ENCODE peak calls at places on chromosomes 1 and 21, in eight cellular contexts. One of them, this sample, is unnamed.

GRCh38 chr21:35909456-35910178 is 150.7 kb downstream of the SETD4 start:
- DNase-seq in HT-29: no peak
- DNase-seq in AG08396: peak
- DNase-seq in activated CD4-positive, CD25-positive, alpha-beta regulatory T cell treated with anti-CD3 and anti-CD28 coated beads, Interleukin-2, amount 50 U/mL, for 72 hours: no peak
- DNase-seq in effector memory CD8-positive, alpha-beta T cell: no peak
- DNase-seq in left ventricle myocardium superior: no peak
- DNase-seq in kidney epithelial cell: no peak
- DNase-seq in endothelial cell: no peak
- DNase-seq in this sample: no peak

GRCh38 chr1:114263343-114263742 is 109.7 kb upstream of the SYT6 start:
- DNase-seq in activated CD4-positive, CD25-positive, alpha-beta regulatory T cell treated with anti-CD3 and anti-CD28 coated beads, Interleukin-2, amount 50 U/mL, for 72 hours: no peak
- DNase-seq in endothelial cell: no peak
- DNase-seq in HT-29: no peak
- DNase-seq in left ventricle myocardium superior: no peak
- DNase-seq in kidney epithelial cell: no peak
- DNase-seq in AG08396: no peak
- DNase-seq in effector memory CD8-positive, alpha-beta T cell: no peak
- DNase-seq in this sample: no peak

GRCh38 chr1:3518256-3518655 is 63.8 kb downstream of the ARHGEF16 start:
- DNase-seq in endothelial cell: no peak
- DNase-seq in AG08396: no peak
- DNase-seq in HT-29: no peak
- DNase-seq in activated CD4-positive, CD25-positive, alpha-beta regulatory T cell treated with anti-CD3 and anti-CD28 coated beads, Interleukin-2, amount 50 U/mL, for 72 hours: peak
- DNase-seq in kidney epithelial cell: no peak
- DNase-seq in effector memory CD8-positive, alpha-beta T cell: peak
- DNase-seq in left ventricle myocardium superior: no peak
- DNase-seq in this sample: no peak

GRCh38 chr1:225468270-225469020 is 40.6 kb upstream of the LBR start:
- DNase-seq in endothelial cell: no peak
- DNase-seq in kidney epithelial cell: no peak
- DNase-seq in left ventricle myocardium superior: no peak
- DNase-seq in activated CD4-positive, CD25-positive, alpha-beta regulatory T cell treated with anti-CD3 and anti-CD28 coated beads, Interleukin-2, amount 50 U/mL, for 72 hours: peak
- DNase-seq in effector memory CD8-positive, alpha-beta T cell: peak
- DNase-seq in HT-29: no peak
- DNase-seq in AG08396: no peak
- DNase-seq in this sample: no peak

GRCh38 chr1:94304553-94304952 is 67.2 kb upstream of the ARHGAP29 start:
- DNase-seq in effector memory CD8-positive, alpha-beta T cell: no peak
- DNase-seq in endothelial cell: no peak
- DNase-seq in AG08396: no peak
- DNase-seq in left ventricle myocardium superior: no peak
- DNase-seq in kidney epithelial cell: no peak
- DNase-seq in activated CD4-positive, CD25-positive, alpha-beta regulatory T cell treated with anti-CD3 and anti-CD28 coated beads, Interleukin-2, amount 50 U/mL, for 72 hours: no peak
- DNase-seq in HT-29: no peak
- DNase-seq in this sample: no peak

GRCh38 chr1:10514490-10515235 is 39.9 kb downstream of the PEX14 start:
- DNase-seq in activated CD4-positive, CD25-positive, alpha-beta regulatory T cell treated with anti-CD3 and anti-CD28 coated beads, Interleukin-2, amount 50 U/mL, for 72 hours: no peak
- DNase-seq in endothelial cell: no peak
- DNase-seq in AG08396: no peak
- DNase-seq in effector memory CD8-positive, alpha-beta T cell: no peak
- DNase-seq in left ventricle myocardium superior: no peak
- DNase-seq in kidney epithelial cell: no peak
- DNase-seq in HT-29: peak
- DNase-seq in this sample: no peak

GRCh38 chr1:100340494-100340893 is 11.8 kb upstream of the CDC14A start:
- DNase-seq in HT-29: no peak
- DNase-seq in activated CD4-positive, CD25-positive, alpha-beta regulatory T cell treated with anti-CD3 and anti-CD28 coated beads, Interleukin-2, amount 50 U/mL, for 72 hours: no peak
- DNase-seq in AG08396: no peak
- DNase-seq in left ventricle myocardium superior: no peak
- DNase-seq in effector memory CD8-positive, alpha-beta T cell: no peak
- DNase-seq in kidney epithelial cell: no peak
- DNase-seq in endothelial cell: no peak
- DNase-seq in this sample: no peak

GRCh38 chr1:166944186-166944967 is 31.0 kb downstream of the ILDR2 start:
- DNase-seq in endothelial cell: no peak
- DNase-seq in left ventricle myocardium superior: no peak
- DNase-seq in HT-29: no peak
- DNase-seq in AG08396: peak
- DNase-seq in kidney epithelial cell: peak
- DNase-seq in activated CD4-positive, CD25-positive, alpha-beta regulatory T cell treated with anti-CD3 and anti-CD28 coated beads, Interleukin-2, amount 50 U/mL, for 72 hours: no peak
- DNase-seq in effector memory CD8-positive, alpha-beta T cell: no peak
- DNase-seq in this sample: peak

GRCh38 chr1:7290971-7291970 is 479.8 kb upstream of the VAMP3 start:
- DNase-seq in kidney epithelial cell: no peak
- DNase-seq in activated CD4-positive, CD25-positive, alpha-beta regulatory T cell treated with anti-CD3 and anti-CD28 coated beads, Interleukin-2, amount 50 U/mL, for 72 hours: no peak
- DNase-seq in effector memory CD8-positive, alpha-beta T cell: no peak
- DNase-seq in left ventricle myocardium superior: peak
- DNase-seq in HT-29: no peak
- DNase-seq in AG08396: peak
- DNase-seq in endothelial cell: no peak
- DNase-seq in this sample: peak

GRCh38 chr1:64242895-64243756 is 39.7 kb downstream of the UBE2U start:
- DNase-seq in HT-29: peak
- DNase-seq in effector memory CD8-positive, alpha-beta T cell: no peak
- DNase-seq in AG08396: no peak
- DNase-seq in kidney epithelial cell: no peak
- DNase-seq in left ventricle myocardium superior: no peak
- DNase-seq in endothelial cell: no peak
- DNase-seq in activated CD4-positive, CD25-positive, alpha-beta regulatory T cell treated with anti-CD3 and anti-CD28 coated beads, Interleukin-2, amount 50 U/mL, for 72 hours: no peak
- DNase-seq in this sample: peak